ENCODE peak calls at places on chromosomes 16 and 17, in seven cellular contexts. One of them, this sample, is unnamed.

GRCh38 chr16:9351440-9351839 is 260.0 kb downstream of the HAPSTR1 start:
- DNase-seq in ovary: no peak
- DNase-seq in A549: no peak
- DNase-seq in breast epithelium: no peak
- DNase-seq in sigmoid colon: no peak
- DNase-seq in tibial nerve: no peak
- DNase-seq in right lobe of liver: no peak
- DNase-seq in this sample: no peak

GRCh38 chr17:29114141-29114540 is 66.1 kb downstream of the MYO18A start:
- DNase-seq in ovary: no peak
- DNase-seq in A549: no peak
- DNase-seq in breast epithelium: no peak
- DNase-seq in sigmoid colon: no peak
- DNase-seq in tibial nerve: no peak
- DNase-seq in right lobe of liver: no peak
- DNase-seq in this sample: no peak

GRCh38 chr17:62987136-62987535 is 21.1 kb downstream of the TANC2 start:
- DNase-seq in ovary: no peak
- DNase-seq in A549: no peak
- DNase-seq in breast epithelium: no peak
- DNase-seq in sigmoid colon: no peak
- DNase-seq in tibial nerve: no peak
- DNase-seq in right lobe of liver: no peak
- DNase-seq in this sample: no peak

GRCh38 chr16:86483-86952 is 8.5 kb downstream of the MPG start:
- DNase-seq in ovary: no peak
- DNase-seq in A549: no peak
- DNase-seq in breast epithelium: no peak
- DNase-seq in sigmoid colon: no peak
- DNase-seq in tibial nerve: no peak
- DNase-seq in right lobe of liver: no peak
- DNase-seq in this sample: no peak

GRCh38 chr16:49600541-49600940 is 226.9 kb downstream of the C16orf78 start:
- DNase-seq in ovary: no peak
- DNase-seq in A549: no peak
- DNase-seq in breast epithelium: no peak
- DNase-seq in sigmoid colon: no peak
- DNase-seq in tibial nerve: no peak
- DNase-seq in right lobe of liver: no peak
- DNase-seq in this sample: no peak

GRCh38 chr17:81212365-81212764 is 10.4 kb downstream of the CEP131 start:
- DNase-seq in ovary: no peak
- DNase-seq in A549: no peak
- DNase-seq in breast epithelium: no peak
- DNase-seq in sigmoid colon: no peak
- DNase-seq in tibial nerve: no peak
- DNase-seq in right lobe of liver: no peak
- DNase-seq in this sample: no peak

GRCh38 chr17:10881959-10882358 is 44.1 kb upstream of the PIRT start:
- DNase-seq in ovary: no peak
- DNase-seq in A549: no peak
- DNase-seq in breast epithelium: no peak
- DNase-seq in sigmoid colon: no peak
- DNase-seq in tibial nerve: no peak
- DNase-seq in right lobe of liver: no peak
- DNase-seq in this sample: no peak

GRCh38 chr17:28018439-28019070 is 23.9 kb upstream of the NLK start:
- DNase-seq in ovary: no peak
- DNase-seq in A549: peak
- DNase-seq in breast epithelium: no peak
- DNase-seq in sigmoid colon: no peak
- DNase-seq in tibial nerve: no peak
- DNase-seq in right lobe of liver: no peak
- DNase-seq in this sample: peak

GRCh38 chr17:3788200-3788599 is 12.8 kb downstream of the ITGAE start:
- DNase-seq in ovary: no peak
- DNase-seq in A549: no peak
- DNase-seq in breast epithelium: no peak
- DNase-seq in sigmoid colon: no peak
- DNase-seq in tibial nerve: no peak
- DNase-seq in right lobe of liver: no peak
- DNase-seq in this sample: no peak

GRCh38 chr16:1534021-1535020 is 855 bp downstream of the TMEM204 start:
- DNase-seq in ovary: peak
- DNase-seq in A549: no peak
- DNase-seq in breast epithelium: no peak
- DNase-seq in sigmoid colon: no peak
- DNase-seq in tibial nerve: no peak
- DNase-seq in right lobe of liver: no peak
- DNase-seq in this sample: no peak

GRCh38 chr16:1537138-1537577 is 3.7 kb downstream of the TMEM204 start:
- DNase-seq in ovary: peak
- DNase-seq in A549: no peak
- DNase-seq in breast epithelium: no peak
- DNase-seq in sigmoid colon: no peak
- DNase-seq in tibial nerve: no peak
- DNase-seq in right lobe of liver: peak
- DNase-seq in this sample: no peak

GRCh38 chr16:1533443-1533951 is at the start of gene TMEM204:
- DNase-seq in ovary: peak
- DNase-seq in A549: no peak
- DNase-seq in breast epithelium: peak
- DNase-seq in sigmoid colon: peak
- DNase-seq in tibial nerve: peak
- DNase-seq in right lobe of liver: no peak
- DNase-seq in this sample: peak

GRCh38 chr16:1536601-1537000 is 3.1 kb downstream of the TMEM204 start:
- DNase-seq in ovary: no peak
- DNase-seq in A549: no peak
- DNase-seq in breast epithelium: no peak
- DNase-seq in sigmoid colon: no peak
- DNase-seq in tibial nerve: no peak
- DNase-seq in right lobe of liver: no peak
- DNase-seq in this sample: no peak

DNA sequence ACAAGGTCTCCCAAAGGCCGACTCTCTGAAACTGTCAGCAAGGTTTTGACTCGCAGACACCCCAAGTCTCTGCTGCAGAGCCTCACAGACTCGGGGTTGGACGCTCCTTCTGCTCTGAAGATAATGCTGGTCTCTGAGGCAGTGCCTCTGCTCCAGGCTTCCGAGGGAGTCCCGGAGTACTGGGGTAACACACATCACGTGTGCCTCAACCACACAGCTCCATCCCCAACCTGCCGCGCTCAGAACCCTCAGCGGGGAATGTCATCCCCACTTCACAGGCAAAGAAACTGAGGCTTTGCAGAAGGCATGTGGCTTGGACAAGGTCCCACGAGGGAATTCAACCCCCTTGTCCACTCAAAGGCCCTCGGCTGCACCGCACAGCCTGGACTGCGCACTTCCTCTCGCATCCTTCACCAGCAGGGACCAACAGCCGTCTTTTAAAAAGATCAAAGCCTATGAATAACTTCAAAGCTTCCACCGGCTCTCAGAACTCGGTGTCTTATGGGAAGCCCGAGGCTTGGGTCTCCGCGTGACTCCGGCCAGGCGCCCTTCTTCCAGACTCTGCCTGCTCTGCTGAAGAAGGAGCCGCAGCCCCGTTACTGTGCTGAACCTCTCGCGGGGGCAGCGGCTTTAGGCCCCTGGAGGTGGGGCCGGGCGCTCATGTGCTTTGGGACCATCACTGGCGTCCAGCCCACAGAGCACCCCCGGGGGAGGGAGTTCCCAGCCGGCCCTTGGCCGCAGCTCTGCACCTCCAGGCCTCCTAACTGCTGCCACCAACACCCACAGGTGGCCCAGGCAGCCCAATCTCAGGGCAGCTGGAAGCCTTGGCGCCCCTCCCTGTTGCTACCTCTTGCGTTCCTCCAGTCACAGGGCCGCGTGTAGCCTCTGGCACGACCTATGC is 2.2 kb downstream of the TMEM204 start:
- DNase-seq in ovary: peak
- DNase-seq in A549: no peak
- DNase-seq in breast epithelium: no peak
- DNase-seq in sigmoid colon: no peak
- DNase-seq in tibial nerve: no peak
- DNase-seq in right lobe of liver: no peak
- DNase-seq in this sample: no peak
- TF ChIP-seq POLR2A in ovary: no peak
- TF ChIP-seq POLR2A in A549: no peak
- TF ChIP-seq POLR2A in breast epithelium: no peak
- TF ChIP-seq POLR2A in sigmoid colon: no peak
- TF ChIP-seq POLR2A in tibial nerve: no peak
- TF ChIP-seq POLR2A in right lobe of liver: no peak
- TF ChIP-seq POLR2A in this sample: no peak

DNA sequence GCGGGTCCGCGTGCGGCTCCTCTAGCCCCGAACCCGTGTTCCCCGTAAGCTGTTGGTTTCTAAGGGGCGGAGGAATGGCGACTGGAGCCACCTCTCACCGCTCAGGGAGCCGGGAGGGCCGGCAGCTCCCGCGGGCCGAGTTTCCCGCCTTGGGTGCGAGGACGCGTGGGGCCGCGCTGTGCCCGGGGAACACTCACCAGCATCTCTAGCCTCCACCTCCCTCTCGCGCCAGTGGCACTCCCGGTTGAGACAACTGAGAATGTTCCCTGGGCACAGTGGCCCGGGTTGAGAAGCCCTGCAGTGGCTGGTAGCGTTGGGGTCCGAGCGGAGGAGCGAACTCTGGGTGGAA is 560 bp downstream of the TELO2 start:
- DNase-seq in ovary: no peak
- DNase-seq in A549: no peak
- DNase-seq in breast epithelium: no peak
- DNase-seq in sigmoid colon: no peak
- DNase-seq in tibial nerve: no peak
- DNase-seq in right lobe of liver: no peak
- DNase-seq in this sample: no peak
- TF ChIP-seq CTCF in ovary: no peak
- TF ChIP-seq CTCF in A549: no peak
- TF ChIP-seq CTCF in breast epithelium: no peak
- TF ChIP-seq CTCF in sigmoid colon: no peak
- TF ChIP-seq CTCF in tibial nerve: no peak
- TF ChIP-seq CTCF in right lobe of liver: no peak
- TF ChIP-seq CTCF in this sample: no peak

DNA sequence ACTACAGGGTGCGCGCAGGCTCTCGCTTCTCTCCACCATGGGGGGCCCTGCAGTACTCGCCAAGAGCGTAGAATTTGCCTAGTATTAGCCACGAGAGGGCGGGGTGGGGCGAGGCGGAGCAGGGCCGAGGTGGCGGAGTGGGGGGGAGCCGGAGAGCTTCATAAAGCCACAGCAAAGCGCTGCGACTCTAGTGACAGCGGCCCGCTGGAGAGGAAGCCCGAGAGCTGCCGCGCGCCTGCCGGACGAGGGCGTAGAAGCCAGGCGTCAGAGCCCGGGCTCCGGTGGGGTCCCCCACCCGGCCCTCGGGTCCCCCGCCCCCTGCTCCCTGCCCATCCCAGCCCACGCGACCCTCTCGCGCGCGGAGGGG is at the start of gene TBX21:
- DNase-seq in ovary: no peak
- DNase-seq in A549: peak
- DNase-seq in breast epithelium: peak
- DNase-seq in sigmoid colon: peak
- DNase-seq in tibial nerve: peak
- DNase-seq in right lobe of liver: peak
- DNase-seq in this sample: peak
- TF ChIP-seq POLR2A in ovary: no peak
- TF ChIP-seq POLR2A in A549: peak
- TF ChIP-seq POLR2A in breast epithelium: no peak
- TF ChIP-seq POLR2A in sigmoid colon: no peak
- TF ChIP-seq POLR2A in tibial nerve: no peak
- TF ChIP-seq POLR2A in right lobe of liver: no peak
- TF ChIP-seq POLR2A in this sample: no peak

GRCh38 chr16:30417447-30418349 is 10.3 kb downstream of the ZNF771 start:
- DNase-seq in ovary: peak
- DNase-seq in A549: peak
- DNase-seq in breast epithelium: peak
- DNase-seq in sigmoid colon: peak
- DNase-seq in tibial nerve: no peak
- DNase-seq in right lobe of liver: peak
- DNase-seq in this sample: peak
- TF ChIP-seq CTCF in ovary: no peak
- TF ChIP-seq CTCF in A549: peak
- TF ChIP-seq CTCF in breast epithelium: no peak
- TF ChIP-seq CTCF in sigmoid colon: no peak
- TF ChIP-seq CTCF in tibial nerve: peak
- TF ChIP-seq CTCF in right lobe of liver: peak
- TF ChIP-seq CTCF in this sample: peak

GRCh38 chr16:31699601-31700000 is 171.9 kb downstream of the AHSP start:
- DNase-seq in ovary: no peak
- DNase-seq in A549: no peak
- DNase-seq in breast epithelium: no peak
- DNase-seq in sigmoid colon: no peak
- DNase-seq in tibial nerve: no peak
- DNase-seq in right lobe of liver: no peak
- DNase-seq in this sample: no peak

GRCh38 chr16:31701734-31702133 is 171.9 kb upstream of the ZNF267 start:
- DNase-seq in ovary: no peak
- DNase-seq in A549: no peak
- DNase-seq in breast epithelium: no peak
- DNase-seq in sigmoid colon: no peak
- DNase-seq in tibial nerve: no peak
- DNase-seq in right lobe of liver: no peak
- DNase-seq in this sample: no peak

GRCh38 chr16:31698901-31699300 is 171.2 kb downstream of the AHSP start:
- DNase-seq in ovary: no peak
- DNase-seq in A549: no peak
- DNase-seq in breast epithelium: no peak
- DNase-seq in sigmoid colon: no peak
- DNase-seq in tibial nerve: no peak
- DNase-seq in right lobe of liver: no peak
- DNase-seq in this sample: no peak

GRCh38 chr16:31700200-31700529 is 172.5 kb downstream of the AHSP start:
- DNase-seq in ovary: no peak
- DNase-seq in A549: no peak
- DNase-seq in breast epithelium: no peak
- DNase-seq in sigmoid colon: no peak
- DNase-seq in tibial nerve: no peak
- DNase-seq in right lobe of liver: no peak
- DNase-seq in this sample: no peak

DNA sequence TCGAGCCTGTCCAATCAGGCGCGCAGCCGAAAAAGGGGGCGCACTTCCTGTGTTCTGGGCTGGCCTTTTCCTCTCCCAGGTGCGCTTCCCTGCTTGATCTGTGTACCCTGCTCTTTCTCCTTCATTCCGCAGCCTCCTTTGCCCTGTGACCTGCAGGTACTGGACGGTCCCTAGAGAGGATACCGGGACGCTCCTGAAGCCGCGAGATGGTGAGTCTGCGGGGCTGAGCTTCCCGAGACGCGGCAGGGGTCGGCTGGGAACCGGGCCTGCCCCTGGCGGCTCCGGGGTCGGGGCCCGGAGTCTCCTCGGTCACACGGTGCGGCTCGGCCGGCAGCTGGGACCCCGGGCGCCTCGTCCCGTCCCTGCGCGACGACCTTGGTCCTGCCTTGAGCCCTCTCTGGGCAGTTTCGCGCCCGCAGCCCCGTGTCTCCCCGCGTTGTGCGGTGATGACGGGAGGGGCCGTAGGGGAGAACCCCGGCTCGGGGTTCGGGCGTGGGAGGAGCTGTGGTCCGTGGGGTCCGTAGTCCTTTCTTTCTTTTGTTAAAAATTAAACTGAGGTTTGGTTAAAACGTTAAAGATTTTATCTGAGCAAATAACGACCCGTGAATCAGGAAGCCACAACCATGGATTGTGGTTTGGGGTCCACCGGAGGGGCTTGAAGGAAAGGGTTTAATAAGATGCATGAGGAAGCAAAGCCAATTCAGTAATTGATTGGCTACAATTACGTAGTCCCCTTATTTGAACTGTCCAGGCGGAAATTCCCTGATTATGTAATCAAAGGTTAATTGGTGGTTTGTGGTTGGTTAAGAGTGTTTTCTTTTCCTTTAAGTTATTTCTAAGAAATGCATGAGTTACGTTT is 172.8 kb upstream of the ZNF267 start:
- DNase-seq in ovary: peak
- DNase-seq in A549: peak
- DNase-seq in breast epithelium: peak
- DNase-seq in sigmoid colon: peak
- DNase-seq in tibial nerve: peak
- DNase-seq in right lobe of liver: peak
- DNase-seq in this sample: peak
- TF ChIP-seq POLR2A in ovary: no peak
- TF ChIP-seq POLR2A in A549: peak
- TF ChIP-seq POLR2A in breast epithelium: no peak
- TF ChIP-seq POLR2A in sigmoid colon: no peak
- TF ChIP-seq POLR2A in tibial nerve: no peak
- TF ChIP-seq POLR2A in right lobe of liver: peak
- TF ChIP-seq POLR2A in this sample: peak

This sample was measured in heart left ventricle.